ENCODE peak calls at places on chromosome 11, in four cellular contexts. O is gastrocnemius medialis, W is DND-41, E is K562. H is an unnamed sample. For H3K9me3, the result is how much of the 10 kb centered on the place peaks cover.

GRCh38 chr11:126308271-126308671 is 4.4 kb downstream of the DCPS start:
- DNase-seq in O (peak), W (no peak), E (no peak), H (no peak)

GRCh38 chr11:74001822-74002286 is 7.0 kb downstream of the UCP3 start:
- DNase-seq in O (peak), W (no peak), E (no peak), H (no peak)

GRCh38 chr11:130499828-130500227 is 51.4 kb downstream of the ADAMTS15 start:
- DNase-seq in O (no peak), E (no peak), W (no peak), H (no peak)

GRCh38 chr11:73795925-73796632 is 8.4 kb downstream of the MRPL48 start:
- DNase-seq in E (no peak), O (no peak), W (no peak), H (peak)

GRCh38 chr11:14388352-14388751 is 29.4 kb upstream of the RRAS2 start:
- DNase-seq in W (no peak), O (no peak), E (no peak), H (no peak)

GRCh38 chr11:89184021-89184420 is 6.3 kb downstream of the TYR start:
- DNase-seq in O (no peak), W (no peak), E (no peak), H (no peak)

GRCh38 chr11:86888164-86888977 is 66.8 kb downstream of the FZD4 start:
- DNase-seq in E (no peak), W (no peak), O (no peak), H (no peak)

GRCh38 chr11:117950320-117950719 is 21.1 kb upstream of the TMPRSS13 start:
- DNase-seq in W (peak), E (peak), O (no peak), H (no peak)

GRCh38 chr11:2803186-2804057 is 82.2 kb downstream of the CDKN1C start:
- DNase-seq in O (peak), E (no peak), W (no peak), H (peak)

GRCh38 chr11:115659061-115659963 is 155.1 kb upstream of the CADM1 start:
- DNase-seq in W (no peak), E (no peak), O (no peak), H (no peak)

GRCh38 chr11:69799097-69799496 is 20.1 kb downstream of the FGF3 start:
- DNase-seq in O (no peak), E (no peak), W (no peak), H (no peak)

GRCh38 chr11:116829525-116830183 is at the start of gene APOC3:
- DNase-seq in E (no peak), W (no peak), O (no peak), H (peak)

GRCh38 chr11:129960216-129961214 is 42.1 kb downstream of the PRDM10 start:
- DNase-seq in O (no peak), E (no peak), W (no peak), H (no peak)

DNA sequence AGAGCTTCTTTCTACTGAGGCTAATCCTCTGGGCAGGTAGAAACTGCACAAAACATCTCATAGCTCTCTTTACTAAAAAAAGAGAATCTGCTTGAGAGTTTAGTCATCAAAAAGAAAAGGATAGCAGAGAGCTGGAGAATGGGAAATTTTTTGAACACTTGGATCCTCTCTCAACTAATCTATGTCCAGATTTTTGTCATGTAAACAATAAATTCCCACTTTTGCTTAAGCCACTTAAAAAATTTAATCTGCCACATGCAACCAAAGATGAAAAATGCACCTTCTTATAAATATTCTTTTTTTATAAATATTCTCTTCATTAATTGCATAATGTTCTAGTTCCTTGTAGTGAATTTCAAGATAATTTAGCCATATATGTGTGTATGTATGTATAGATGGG is 10.5 kb downstream of the OR5D16 start:
- DNase-seq in O (no peak), E (no peak), W (no peak), H (no peak)
- H3K9me3 ChIP-seq in O (under half), E (under half), W (under half), H (under half)

GRCh38 chr11:22302368-22302767 is 35.8 kb upstream of the SLC17A6 start:
- DNase-seq in O (no peak), E (no peak), W (no peak), H (no peak)

DNA sequence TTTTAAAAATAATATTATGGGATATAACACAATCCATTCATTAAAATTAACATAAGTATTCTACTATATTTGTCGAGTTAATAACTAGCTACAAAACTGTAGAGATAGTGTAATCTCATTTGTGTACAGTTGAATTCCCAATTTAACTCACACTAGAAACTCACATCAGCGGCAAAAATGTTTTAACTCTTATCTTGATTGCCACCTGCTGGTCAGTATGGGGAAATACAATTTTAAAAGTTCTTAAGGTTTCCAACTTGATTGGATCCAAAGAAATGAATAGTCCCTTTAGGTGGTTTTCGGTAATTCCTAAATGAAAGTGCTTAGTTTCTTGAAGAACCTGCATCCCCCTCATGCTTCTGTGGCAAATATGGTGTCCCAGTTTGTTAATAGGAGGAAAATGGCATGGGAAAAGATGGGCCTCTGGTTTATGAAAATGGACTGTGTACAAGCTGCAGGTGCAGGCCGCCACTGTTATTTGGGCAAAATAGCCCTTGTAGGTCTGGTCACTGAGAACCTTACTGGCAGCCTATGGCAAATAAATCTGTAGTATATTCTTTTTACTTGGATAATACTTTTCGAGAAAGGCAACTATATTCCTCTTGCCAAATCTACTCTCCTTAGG is 33.7 kb upstream of the SLC17A6 start:
- DNase-seq in W (no peak), E (peak), O (no peak), H (no peak)
- TF ChIP-seq CTCF in W (peak), E (peak), O (peak), H (peak)

GRCh38 chr11:31841435-31841834 is 30.3 kb upstream of the PAX6 start:
- DNase-seq in W (no peak), E (no peak), O (no peak), H (no peak)
- H3K4me3 ChIP-seq in W (no peak), E (no peak), O (no peak), H (no peak)

GRCh38 chr11:77789731-77790476 is 30.6 kb downstream of the RSF1 start:
- DNase-seq in O (no peak), E (no peak), W (no peak), H (no peak)
- H3K9me3 ChIP-seq in O (under half), E (under half), W (under half), H (under half)

GRCh38 chr11:132244871-132245557 is 874.6 kb downstream of the NTM start:
- DNase-seq in O (no peak), E (no peak), W (no peak), H (no peak)
- TF ChIP-seq CTCF in O (no peak), E (no peak), W (no peak), H (no peak)

GRCh38 chr11:21814169-21814568 is 378.7 kb upstream of the ANO5 start:
- DNase-seq in E (no peak), O (no peak), W (peak), H (peak)
- H3K4me3 ChIP-seq in E (no peak), O (no peak), W (no peak), H (no peak)

H was measured in BE2C.